ENCODE peak calls at places on chromosome 16, in five cellular contexts. One of them, this sample, is unnamed.

GRCh38 chr16:63361032-63361624 is 1324.9 kb upstream of the CDH8 start:
- DNase-seq in uterus: no peak
- DNase-seq in bronchial epithelial cell: peak; percentile 55
- DNase-seq in cardiac fibroblast: peak; percentile 72
- DNase-seq in brain microvascular endothelial cell: peak; percentile 57
- DNase-seq in this sample: peak; percentile 67

GRCh38 chr16:22138482-22138881 is 23.8 kb upstream of the SDR42E2 start:
- DNase-seq in bronchial epithelial cell: no peak
- DNase-seq in uterus: no peak
- DNase-seq in cardiac fibroblast: no peak
- DNase-seq in brain microvascular endothelial cell: no peak
- DNase-seq in this sample: no peak

GRCh38 chr16:75703341-75703740 is 2.1 kb upstream of the DUXB start:
- DNase-seq in brain microvascular endothelial cell: peak; percentile 4
- DNase-seq in bronchial epithelial cell: peak; percentile 11
- DNase-seq in cardiac fibroblast: no peak
- DNase-seq in uterus: no peak
- DNase-seq in this sample: peak; percentile 12

GRCh38 chr16:53805113-53805512 is 101.2 kb downstream of the FTO start:
- DNase-seq in bronchial epithelial cell: no peak
- DNase-seq in brain microvascular endothelial cell: no peak
- DNase-seq in uterus: no peak
- DNase-seq in cardiac fibroblast: no peak
- DNase-seq in this sample: no peak

GRCh38 chr16:77514500-77515225 is 79.8 kb upstream of the ADAMTS18 start:
- DNase-seq in uterus: no peak
- DNase-seq in brain microvascular endothelial cell: no peak
- DNase-seq in bronchial epithelial cell: no peak
- DNase-seq in cardiac fibroblast: no peak
- DNase-seq in this sample: no peak

GRCh38 chr16:78505544-78506371 is 406.3 kb downstream of the WWOX start:
- DNase-seq in brain microvascular endothelial cell: peak; percentile 1
- DNase-seq in uterus: peak; percentile 95
- DNase-seq in bronchial epithelial cell: no peak
- DNase-seq in cardiac fibroblast: peak; percentile 75
- DNase-seq in this sample: no peak

GRCh38 chr16:85390511-85391174 is 222.5 kb upstream of the GSE1 start:
- DNase-seq in bronchial epithelial cell: peak; percentile 90
- DNase-seq in brain microvascular endothelial cell: peak; percentile 90
- DNase-seq in cardiac fibroblast: peak; percentile 96
- DNase-seq in uterus: peak; percentile 88
- DNase-seq in this sample: peak; percentile 85

GRCh38 chr16:74186589-74186988 is 110.0 kb upstream of the PSMD7 start:
- DNase-seq in cardiac fibroblast: peak; percentile 9
- DNase-seq in bronchial epithelial cell: no peak
- DNase-seq in uterus: no peak
- DNase-seq in brain microvascular endothelial cell: no peak
- DNase-seq in this sample: peak; percentile 33

GRCh38 chr16:16014329-16015224 is 65.2 kb downstream of the ABCC1 start:
- DNase-seq in bronchial epithelial cell: no peak
- DNase-seq in cardiac fibroblast: peak; percentile 78
- DNase-seq in brain microvascular endothelial cell: no peak
- DNase-seq in uterus: peak; percentile 47
- DNase-seq in this sample: peak; percentile 49

GRCh38 chr16:13108126-13108525 is 206.7 kb downstream of the SHISA9 start:
- DNase-seq in uterus: no peak
- DNase-seq in cardiac fibroblast: no peak
- DNase-seq in bronchial epithelial cell: no peak
- DNase-seq in brain microvascular endothelial cell: no peak
- DNase-seq in this sample: no peak

GRCh38 chr16:4693956-4694663 is 748 bp downstream of the NUDT16L1 start:
- DNase-seq in uterus: peak; percentile 76
- DNase-seq in bronchial epithelial cell: no peak
- DNase-seq in brain microvascular endothelial cell: peak; percentile 18
- DNase-seq in cardiac fibroblast: peak; percentile 63
- DNase-seq in this sample: peak; percentile 33

GRCh38 chr16:4695473-4696171 is 2.3 kb downstream of the NUDT16L1 start:
- DNase-seq in uterus: no peak
- DNase-seq in bronchial epithelial cell: no peak
- DNase-seq in cardiac fibroblast: no peak
- DNase-seq in brain microvascular endothelial cell: no peak
- DNase-seq in this sample: no peak

GRCh38 chr16:4696172-4696904 is 3.0 kb downstream of the NUDT16L1 start:
- DNase-seq in cardiac fibroblast: peak; percentile 51
- DNase-seq in bronchial epithelial cell: no peak
- DNase-seq in brain microvascular endothelial cell: no peak
- DNase-seq in uterus: peak; percentile 81
- DNase-seq in this sample: no peak

GRCh38 chr16:4693296-4693955 is at the start of gene NUDT16L1:
- DNase-seq in brain microvascular endothelial cell: peak; percentile 89
- DNase-seq in cardiac fibroblast: peak; percentile 96
- DNase-seq in uterus: peak; percentile 97
- DNase-seq in bronchial epithelial cell: peak; percentile 83
- DNase-seq in this sample: peak; percentile 93

DNA sequence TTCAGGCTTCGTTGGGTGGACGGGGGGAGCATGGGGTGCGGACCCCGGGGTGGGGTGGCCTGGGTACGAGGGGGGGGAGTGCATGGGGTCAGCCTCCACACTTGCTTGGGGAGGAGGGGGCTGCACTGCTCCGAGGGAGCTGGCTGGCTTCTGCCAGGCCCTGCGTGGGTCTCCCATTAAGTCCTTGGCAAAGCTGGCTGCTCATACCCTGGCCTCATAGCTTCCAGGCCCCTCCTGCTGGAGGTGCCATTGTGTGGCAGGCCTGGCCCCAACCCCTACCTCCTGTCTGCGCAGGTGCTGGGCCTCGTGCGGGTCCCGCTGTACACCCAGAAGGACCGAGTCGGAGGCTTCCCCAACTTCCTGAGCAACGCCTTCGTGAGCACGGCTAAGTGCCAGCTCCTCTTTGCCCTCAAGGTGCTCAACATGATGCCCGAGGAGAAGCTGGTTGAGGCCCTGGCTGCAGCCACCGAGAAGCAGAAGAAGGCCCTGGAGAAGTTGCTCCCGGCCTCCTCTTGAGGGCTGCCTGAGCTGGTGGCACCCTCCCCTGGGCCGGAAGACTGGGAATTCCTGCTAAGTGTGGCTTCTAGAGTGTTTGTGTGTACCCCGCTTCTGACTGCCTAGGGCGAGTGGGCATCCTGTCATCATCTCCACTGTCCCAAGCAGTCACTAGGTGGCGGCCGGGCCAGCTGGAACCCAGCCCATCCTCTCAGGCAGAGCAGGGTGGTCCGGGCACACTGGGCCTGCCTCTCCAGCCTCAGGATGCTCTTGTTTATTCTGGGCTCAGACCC is 1.5 kb downstream of the NUDT16L1 start:
- DNase-seq in bronchial epithelial cell: no peak
- DNase-seq in uterus: peak; percentile 42
- DNase-seq in cardiac fibroblast: no peak
- DNase-seq in brain microvascular endothelial cell: no peak
- DNase-seq in this sample: no peak
- H3K4me3 ChIP-seq in bronchial epithelial cell: peak overlapping the region; percentile 92
- H3K4me3 ChIP-seq in uterus: peak overlapping the region; percentile 100
- H3K4me3 ChIP-seq in cardiac fibroblast: peak overlapping the region; percentile 94
- H3K4me3 ChIP-seq in brain microvascular endothelial cell: peak overlapping the region; percentile 92
- H3K4me3 ChIP-seq in this sample: peak overlapping the region; percentile 76

GRCh38 chr16:58543685-58544084 is 28.4 kb downstream of the SETD6 start:
- DNase-seq in cardiac fibroblast: no peak
- DNase-seq in uterus: no peak
- DNase-seq in brain microvascular endothelial cell: no peak
- DNase-seq in bronchial epithelial cell: no peak
- DNase-seq in this sample: no peak
- TF ChIP-seq CTCF in cardiac fibroblast: no peak
- TF ChIP-seq CTCF in uterus: no peak
- TF ChIP-seq CTCF in brain microvascular endothelial cell: no peak
- TF ChIP-seq CTCF in bronchial epithelial cell: no peak
- TF ChIP-seq CTCF in this sample: no peak

DNA sequence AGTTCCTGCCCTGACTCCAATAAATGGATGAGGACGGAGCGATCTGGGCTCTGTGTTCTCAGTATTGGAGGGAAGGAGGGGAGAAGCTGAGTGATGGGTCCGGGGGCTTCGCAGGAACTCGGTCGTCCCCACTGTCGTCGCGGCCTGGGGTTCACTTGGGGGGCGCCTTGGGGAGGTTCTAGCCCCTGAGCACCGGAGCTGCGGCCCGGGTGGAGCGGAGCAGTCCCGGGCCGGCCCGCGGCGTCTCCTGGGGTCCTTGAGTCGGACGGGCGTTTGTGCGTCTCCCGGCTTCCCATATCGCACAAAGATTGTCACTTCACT is 600 bp upstream of the HBM start:
- DNase-seq in bronchial epithelial cell: no peak
- DNase-seq in brain microvascular endothelial cell: no peak
- DNase-seq in uterus: no peak
- DNase-seq in cardiac fibroblast: no peak
- DNase-seq in this sample: no peak
- H3K4me3 ChIP-seq in bronchial epithelial cell: no peak overlapping the region
- H3K4me3 ChIP-seq in brain microvascular endothelial cell: no peak overlapping the region
- H3K4me3 ChIP-seq in uterus: no peak overlapping the region
- H3K4me3 ChIP-seq in cardiac fibroblast: no peak overlapping the region
- H3K4me3 ChIP-seq in this sample: no peak overlapping the region

GRCh38 chr16:2512920-2513404 is 790 bp upstream of the ATP6V0C start:
- DNase-seq in cardiac fibroblast: no peak
- DNase-seq in brain microvascular endothelial cell: no peak
- DNase-seq in uterus: peak; percentile 43
- DNase-seq in bronchial epithelial cell: no peak
- DNase-seq in this sample: no peak
- TF ChIP-seq CTCF in cardiac fibroblast: no peak
- TF ChIP-seq CTCF in brain microvascular endothelial cell: peak; percentile 24
- TF ChIP-seq CTCF in uterus: no peak
- TF ChIP-seq CTCF in bronchial epithelial cell: no peak
- TF ChIP-seq CTCF in this sample: no peak

GRCh38 chr16:52543654-52544053 is 3.3 kb downstream of the TOX3 start:
- DNase-seq in uterus: no peak
- DNase-seq in brain microvascular endothelial cell: no peak
- DNase-seq in cardiac fibroblast: no peak
- DNase-seq in bronchial epithelial cell: no peak
- DNase-seq in this sample: no peak

GRCh38 chr16:52547001-52547833 is at the start of gene TOX3:
- DNase-seq in bronchial epithelial cell: no peak
- DNase-seq in uterus: no peak
- DNase-seq in brain microvascular endothelial cell: no peak
- DNase-seq in cardiac fibroblast: no peak
- DNase-seq in this sample: no peak

GRCh38 chr16:52545544-52546262 is 1.2 kb downstream of the TOX3 start:
- DNase-seq in brain microvascular endothelial cell: no peak
- DNase-seq in uterus: no peak
- DNase-seq in bronchial epithelial cell: no peak
- DNase-seq in cardiac fibroblast: no peak
- DNase-seq in this sample: no peak

GRCh38 chr16:52546291-52546941 is 527 bp downstream of the TOX3 start:
- DNase-seq in cardiac fibroblast: no peak
- DNase-seq in bronchial epithelial cell: no peak
- DNase-seq in uterus: no peak
- DNase-seq in brain microvascular endothelial cell: no peak
- DNase-seq in this sample: no peak

DNA sequence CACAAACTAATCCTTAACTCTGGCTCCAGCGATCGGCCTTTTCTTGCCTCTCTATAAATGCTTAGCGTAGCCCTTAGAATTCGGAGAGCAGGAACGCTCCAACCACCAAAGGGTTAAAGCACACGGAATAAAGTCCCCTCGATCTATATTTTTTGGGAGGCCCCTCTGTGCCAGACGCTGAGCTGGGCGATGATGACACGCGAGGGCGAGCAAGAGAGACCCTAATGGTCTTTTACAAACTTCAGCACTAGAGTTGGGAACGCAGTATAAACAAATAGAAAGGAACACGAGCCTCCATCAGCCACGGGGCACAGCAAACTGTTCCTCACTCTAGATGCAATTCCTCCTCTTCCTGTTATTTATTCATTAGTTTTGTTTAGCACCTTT is 1.8 kb downstream of the TOX3 start:
- DNase-seq in bronchial epithelial cell: no peak
- DNase-seq in cardiac fibroblast: no peak
- DNase-seq in uterus: no peak
- DNase-seq in brain microvascular endothelial cell: no peak
- DNase-seq in this sample: peak; percentile 2
- H3K4me3 ChIP-seq in bronchial epithelial cell: no peak overlapping the region
- H3K4me3 ChIP-seq in cardiac fibroblast: no peak overlapping the region
- H3K4me3 ChIP-seq in uterus: peak overlapping the region; percentile 28
- H3K4me3 ChIP-seq in brain microvascular endothelial cell: no peak overlapping the region
- H3K4me3 ChIP-seq in this sample: no peak overlapping the region

GRCh38 chr16:20849587-20850390 is 43.5 kb downstream of the REXO5 start:
- DNase-seq in brain microvascular endothelial cell: peak; percentile 58
- DNase-seq in bronchial epithelial cell: peak; percentile 86
- DNase-seq in uterus: peak; percentile 78
- DNase-seq in cardiac fibroblast: peak; percentile 76
- DNase-seq in this sample: peak; percentile 76

GRCh38 chr16:20850981-20851380 is 44.7 kb downstream of the REXO5 start:
- DNase-seq in bronchial epithelial cell: no peak
- DNase-seq in brain microvascular endothelial cell: no peak
- DNase-seq in cardiac fibroblast: peak; percentile 48
- DNase-seq in uterus: no peak
- DNase-seq in this sample: no peak

GRCh38 chr16:20853981-20854620 is 46.1 kb downstream of the DCUN1D3 start:
- DNase-seq in uterus: no peak
- DNase-seq in brain microvascular endothelial cell: no peak
- DNase-seq in cardiac fibroblast: no peak
- DNase-seq in bronchial epithelial cell: peak; percentile 42
- DNase-seq in this sample: no peak

GRCh38 chr16:20853076-20853597 is 46.8 kb downstream of the REXO5 start:
- DNase-seq in brain microvascular endothelial cell: no peak
- DNase-seq in bronchial epithelial cell: no peak
- DNase-seq in uterus: no peak
- DNase-seq in cardiac fibroblast: peak; percentile 47
- DNase-seq in this sample: no peak

GRCh38 chr16:20851601-20852000 is 45.3 kb downstream of the REXO5 start:
- DNase-seq in brain microvascular endothelial cell: peak; percentile 74
- DNase-seq in uterus: peak; percentile 85
- DNase-seq in cardiac fibroblast: peak; percentile 99
- DNase-seq in bronchial epithelial cell: peak; percentile 85
- DNase-seq in this sample: peak; percentile 89
- TF ChIP-seq CTCF in brain microvascular endothelial cell: no peak
- TF ChIP-seq CTCF in uterus: no peak
- TF ChIP-seq CTCF in cardiac fibroblast: no peak
- TF ChIP-seq CTCF in bronchial epithelial cell: no peak
- TF ChIP-seq CTCF in this sample: no peak

GRCh38 chr16:29806096-29806579 is at the start of gene MAZ:
- DNase-seq in cardiac fibroblast: no peak
- DNase-seq in brain microvascular endothelial cell: no peak
- DNase-seq in bronchial epithelial cell: peak; percentile 72
- DNase-seq in uterus: no peak
- DNase-seq in this sample: no peak

GRCh38 chr16:29802416-29802935 is 3.9 kb upstream of the MAZ start:
- DNase-seq in brain microvascular endothelial cell: no peak
- DNase-seq in uterus: no peak
- DNase-seq in cardiac fibroblast: no peak
- DNase-seq in bronchial epithelial cell: no peak
- DNase-seq in this sample: no peak

GRCh38 chr16:29805232-29806095 is 865 bp upstream of the MAZ start:
- DNase-seq in cardiac fibroblast: peak; percentile 98
- DNase-seq in bronchial epithelial cell: peak; percentile 86
- DNase-seq in uterus: peak; percentile 96
- DNase-seq in brain microvascular endothelial cell: peak; percentile 97
- DNase-seq in this sample: peak; percentile 98

GRCh38 chr16:29804455-29805231 is 1.7 kb upstream of the MAZ start:
- DNase-seq in cardiac fibroblast: peak; percentile 70
- DNase-seq in brain microvascular endothelial cell: no peak
- DNase-seq in bronchial epithelial cell: no peak
- DNase-seq in uterus: no peak
- DNase-seq in this sample: peak; percentile 31

GRCh38 chr16:29804020-29804419 is 2.3 kb upstream of the MAZ start:
- DNase-seq in uterus: no peak
- DNase-seq in bronchial epithelial cell: no peak
- DNase-seq in cardiac fibroblast: no peak
- DNase-seq in brain microvascular endothelial cell: no peak
- DNase-seq in this sample: no peak
- H3K4me3 ChIP-seq in uterus: no peak overlapping the region
- H3K4me3 ChIP-seq in bronchial epithelial cell: no peak overlapping the region
- H3K4me3 ChIP-seq in cardiac fibroblast: no peak overlapping the region
- H3K4me3 ChIP-seq in brain microvascular endothelial cell: no peak overlapping the region
- H3K4me3 ChIP-seq in this sample: no peak overlapping the region

GRCh38 chr16:23597003-23597756 is 1.1 kb upstream of the NDUFAB1 start:
- DNase-seq in brain microvascular endothelial cell: no peak
- DNase-seq in cardiac fibroblast: peak; percentile 4
- DNase-seq in uterus: no peak
- DNase-seq in bronchial epithelial cell: peak; percentile 15
- DNase-seq in this sample: no peak
- TF ChIP-seq CTCF in brain microvascular endothelial cell: peak; percentile 32
- TF ChIP-seq CTCF in cardiac fibroblast: peak; percentile 1
- TF ChIP-seq CTCF in uterus: no peak
- TF ChIP-seq CTCF in bronchial epithelial cell: peak; percentile 18
- TF ChIP-seq CTCF in this sample: peak; percentile 3